ENCODE peak calls at places on chromosomes 2 and 18, in seven cellular contexts. S is A549, K is K562, J is GM12878, U is HepG2, Y is H1, A is SK-N-SH. B is an unnamed sample.
A peak's percentile ranks its signal among the peaks of the same experiment; 100 is the strongest.

GRCh38 chr2:150482667-150483260 is 4.7 kb downstream of the RND3 start:
- DNase-seq in A (no peak), K (no peak), Y (no peak), U (no peak), J (no peak), S (no peak), B (peak; percentile 18)

GRCh38 chr18:49476664-49477411 is 10.2 kb downstream of the C18orf32 start:
- DNase-seq in K (no peak), J (no peak), U (no peak), A (no peak), S (peak; percentile 17), Y (no peak), B (peak; percentile 65)

GRCh38 chr2:231611273-231612198 is 18.9 kb downstream of the TEX44 start:
- DNase-seq in S (peak; percentile 92), U (peak; percentile 59), J (no peak), A (no peak), Y (no peak), K (peak; percentile 65), B (peak; percentile 84)

GRCh38 chr18:7174359-7175107 is 56.4 kb upstream of the LRRC30 start:
- DNase-seq in U (peak; percentile 10), A (peak; percentile 36), K (no peak), J (no peak), S (no peak), Y (no peak), B (no peak)

GRCh38 chr2:127422631-127423475 is 4.6 kb downstream of the PROC start:
- DNase-seq in Y (no peak), S (no peak), A (peak; percentile 78), J (no peak), K (peak; percentile 44), U (no peak), B (no peak)

GRCh38 chr2:3927031-3927430 is 223.7 kb downstream of the DCDC2C start:
- DNase-seq in Y (no peak), K (no peak), J (no peak), A (no peak), U (no peak), S (no peak), B (no peak)

GRCh38 chr2:127172306-127172705 is 47.8 kb downstream of the CYP27C1 start:
- DNase-seq in U (no peak), S (no peak), J (no peak), A (no peak), K (no peak), Y (no peak), B (no peak)

GRCh38 chr18:23257686-23258565 is 122.6 kb downstream of the CABLES1 start:
- DNase-seq in U (no peak), J (no peak), Y (no peak), S (no peak), K (no peak), A (no peak), B (peak; percentile 79)

GRCh38 chr2:151973901-151974199 is 125.0 kb downstream of the CACNB4 start:
- DNase-seq in J (no peak), K (no peak), S (no peak), Y (peak; percentile 7), A (peak; percentile 73), U (peak; percentile 66), B (peak; percentile 29)

GRCh38 chr18:62030091-62030985 is 137.5 kb upstream of the RNF152 start:
- DNase-seq in K (no peak), U (no peak), S (no peak), A (peak; percentile 10), Y (no peak), J (no peak), B (no peak)

GRCh38 chr2:38444247-38444646 is 67.2 kb upstream of the ATL2 start:
- DNase-seq in J (no peak), S (no peak), U (no peak), Y (peak; percentile 64), K (no peak), A (no peak), B (peak; percentile 43)

GRCh38 chr18:36993068-36993467 is 164.1 kb downstream of the KIAA1328 start:
- DNase-seq in J (no peak), K (no peak), U (no peak), S (no peak), A (no peak), Y (no peak), B (peak; percentile 61)

GRCh38 chr2:667332-668000 is 9.7 kb downstream of the TMEM18 start:
- DNase-seq in Y (no peak), S (peak; percentile 52), J (no peak), K (peak; percentile 61), A (peak; percentile 76), U (peak; percentile 58), B (peak; percentile 85)

GRCh38 chr2:74921236-74921736 is 37.2 kb upstream of the POLE4 start:
- DNase-seq in Y (no peak), K (no peak), A (no peak), U (peak; percentile 20), S (no peak), J (no peak), B (no peak)

GRCh38 chr18:2853926-2854664 is 7.3 kb downstream of the EMILIN2 start:
- DNase-seq in U (no peak), K (peak; percentile 97), Y (no peak), S (no peak), J (no peak), A (no peak), B (no peak)

GRCh38 chr2:37599688-37600525 is 71.5 kb downstream of the CDC42EP3 start:
- DNase-seq in S (no peak), Y (no peak), U (no peak), J (no peak), A (no peak), K (no peak), B (no peak)

GRCh38 chr2:8258406-8258805 is 423.4 kb upstream of the ID2 start:
- DNase-seq in K (no peak), A (no peak), U (no peak), J (no peak), Y (no peak), S (no peak), B (no peak)

GRCh38 chr2:170052151-170052550 is 125.8 kb upstream of the MYO3B start:
- DNase-seq in Y (no peak), K (no peak), U (no peak), J (no peak), A (no peak), S (no peak), B (peak; percentile 57)

GRCh38 chr2:147177449-147177848 is 667.4 kb upstream of the ACVR2A start:
- DNase-seq in K (no peak), J (no peak), Y (no peak), U (no peak), S (no peak), A (no peak), B (no peak)

GRCh38 chr2:147182260-147182659 is 662.6 kb upstream of the ACVR2A start:
- DNase-seq in A (no peak), S (no peak), J (peak; percentile 84), Y (no peak), U (no peak), K (no peak), B (no peak)

GRCh38 chr2:147181351-147182029 is 663.3 kb upstream of the ACVR2A start:
- DNase-seq in K (no peak), U (no peak), Y (no peak), S (no peak), A (no peak), J (peak; percentile 59), B (no peak)
- H3K4me2 ChIP-seq in K (no peak overlapping the region), U (no peak overlapping the region), Y (no peak overlapping the region), S (no peak overlapping the region), A (no peak overlapping the region), J (peak overlapping the region; percentile 46), B (no peak overlapping the region)

GRCh38 chr2:36355157-36355889 is at the start of gene CRIM1:
- DNase-seq in A (peak; percentile 82), S (peak; percentile 70), K (peak; percentile 35), J (no peak), Y (peak; percentile 67), U (peak; percentile 79), B (peak; percentile 91)
- TF ChIP-seq RFX5 in A (no peak), S (no peak), K (no peak), J (no peak), Y (no peak), U (no peak), B (no peak)

DNA sequence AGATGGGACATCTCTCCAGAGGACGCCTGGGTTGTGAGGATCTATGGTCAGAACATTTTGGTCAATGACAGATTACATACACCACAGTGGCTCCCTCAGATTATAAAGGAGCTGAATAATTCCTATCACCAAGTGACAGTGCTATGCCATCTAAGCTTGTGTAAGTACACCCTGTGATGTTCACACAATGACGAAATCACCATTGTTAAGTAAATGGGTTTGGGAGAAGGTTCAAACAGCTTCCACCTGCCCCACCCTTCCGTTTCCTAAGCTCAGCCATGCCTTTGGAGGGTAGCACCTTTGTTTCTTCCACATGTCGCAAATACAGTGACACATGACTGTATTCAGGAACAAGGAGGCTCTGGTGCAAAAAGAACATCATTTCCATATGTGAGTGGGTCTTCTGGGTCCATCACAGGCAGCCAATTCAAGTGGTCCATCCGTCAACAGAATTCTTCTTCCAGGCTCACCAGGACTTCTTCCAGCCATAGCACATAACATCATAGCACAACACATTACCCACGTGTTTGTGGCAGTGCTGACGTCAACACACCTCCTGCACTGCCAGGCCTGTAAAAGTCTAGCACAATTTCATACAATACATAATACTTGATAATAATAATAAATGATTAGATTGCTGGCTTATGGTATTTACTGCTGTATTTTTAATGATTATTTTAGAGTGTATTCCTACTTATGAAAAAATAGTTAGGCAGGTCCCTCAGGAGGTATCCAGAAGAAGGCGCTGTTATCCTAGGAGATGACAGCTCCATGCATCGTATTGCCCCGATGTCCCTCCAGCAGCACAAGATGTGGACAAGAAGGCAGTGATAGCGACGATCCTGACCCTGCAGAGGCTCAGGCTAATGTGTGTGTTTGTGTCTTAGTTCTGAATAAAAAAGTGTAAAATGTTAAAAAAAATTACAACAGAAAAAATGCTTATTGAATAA is 264.8 kb downstream of the ANAPC1 start:
- DNase-seq in S (no peak), A (no peak), K (no peak), U (peak; percentile 82), J (no peak), Y (no peak), B (no peak)
- H3K4me2 ChIP-seq in S (no peak overlapping the region), A (no peak overlapping the region), K (no peak overlapping the region), U (peak overlapping the region; percentile 82), J (no peak overlapping the region), Y (no peak overlapping the region), B (no peak overlapping the region)

GRCh38 chr2:188285049-188285448 is 6.6 kb upstream of the GULP1 start:
- DNase-seq in K (no peak), U (no peak), Y (no peak), A (no peak), J (no peak), S (no peak), B (no peak)

GRCh38 chr2:188282907-188283306 is 8.8 kb upstream of the GULP1 start:
- DNase-seq in U (no peak), J (no peak), A (no peak), K (no peak), Y (no peak), S (no peak), B (no peak)

GRCh38 chr2:188279093-188279445 is 12.6 kb upstream of the GULP1 start:
- DNase-seq in Y (no peak), A (no peak), J (no peak), S (no peak), K (no peak), U (no peak), B (no peak)

GRCh38 chr2:188278388-188279092 is 13.1 kb upstream of the GULP1 start:
- DNase-seq in J (no peak), S (no peak), U (no peak), A (no peak), K (no peak), Y (no peak), B (no peak)

DNA sequence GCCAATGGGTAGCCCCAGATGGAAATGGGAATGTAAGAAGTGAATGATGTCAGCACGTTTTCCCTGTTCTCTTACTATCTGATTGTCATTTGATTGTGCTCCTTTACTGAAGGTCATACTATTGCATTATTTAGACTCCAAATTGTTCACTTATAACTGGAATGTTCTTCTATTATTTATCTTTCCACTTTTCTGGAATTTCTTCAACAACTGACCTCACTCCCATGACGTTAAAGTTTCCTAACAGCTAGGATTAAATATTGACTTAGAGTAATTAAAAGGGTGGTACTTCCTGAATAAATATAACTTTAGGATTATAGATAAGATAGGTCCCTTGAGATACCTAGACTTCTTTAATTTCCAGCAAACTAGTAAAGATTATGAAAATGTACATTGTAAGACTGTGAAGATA is 10.9 kb upstream of the GULP1 start:
- DNase-seq in U (peak; percentile 21), Y (no peak), A (no peak), J (no peak), K (no peak), S (no peak), B (no peak)
- TF ChIP-seq RFX5 in U (no peak), Y (no peak), A (no peak), J (no peak), K (no peak), S (no peak), B (no peak)

B was measured in IMR-90.